ENCODE peak calls at places on chromosomes 4 and X, in six cellular contexts. Z is HCT116, V is hepatocyte, U is SK-N-SH, F is H1, L is Karpas-422. J is an unnamed sample.

GRCh38 chrX:9644335-9644734 is 121.3 kb downstream of the GPR143 start:
- DNase-seq in Z (no peak), V (no peak), U (no peak), F (no peak), L (no peak), J (no peak)

GRCh38 chr4:47528651-47529050 is 43.6 kb downstream of the ATP10D start:
- DNase-seq in Z (no peak), V (no peak), U (no peak), F (no peak), L (no peak), J (peak)

GRCh38 chr4:100966846-100967245 is 380.5 kb downstream of the PPP3CA start:
- DNase-seq in Z (no peak), V (no peak), U (no peak), F (no peak), L (no peak), J (no peak)

GRCh38 chr4:7280906-7281305 is 88.6 kb downstream of the SORCS2 start:
- DNase-seq in Z (no peak), V (peak), U (no peak), F (no peak), L (no peak), J (peak)

GRCh38 chrX:18394477-18394876 is 30.9 kb upstream of the CDKL5 start:
- DNase-seq in Z (no peak), V (no peak), U (no peak), F (no peak), L (no peak), J (peak)

GRCh38 chr4:189404271-189404670 is 536.4 kb upstream of the FRG1 start:
- DNase-seq in Z (no peak), V (no peak), U (no peak), F (no peak), L (no peak), J (no peak)

GRCh38 chr4:185054876-185055275 is 36.6 kb downstream of the HELT start:
- DNase-seq in Z (no peak), V (no peak), U (no peak), F (no peak), L (no peak), J (no peak)

GRCh38 chr4:8594097-8595038 is 1.8 kb downstream of the CPZ start:
- DNase-seq in Z (peak), V (peak), U (peak), F (no peak), L (peak), J (peak)

GRCh38 chrX:129632443-129632842 is 22.3 kb downstream of the APLN start:
- DNase-seq in Z (no peak), V (no peak), U (no peak), F (no peak), L (no peak), J (peak)

GRCh38 chrX:39690541-39691415 is 407.0 kb downstream of the BCOR start:
- DNase-seq in Z (no peak), V (no peak), U (no peak), F (no peak), L (no peak), J (no peak)

GRCh38 chrX:39689374-39690104 is 408.2 kb downstream of the BCOR start:
- DNase-seq in Z (no peak), V (peak), U (peak), F (no peak), L (peak), J (no peak)

GRCh38 chrX:39688219-39688575 is 409.6 kb downstream of the BCOR start:
- DNase-seq in Z (no peak), V (no peak), U (no peak), F (no peak), L (no peak), J (no peak)

GRCh38 chrX:39691724-39692123 is 406.0 kb downstream of the BCOR start:
- DNase-seq in Z (no peak), V (no peak), U (no peak), F (no peak), L (no peak), J (no peak)

GRCh38 chrX:39688576-39689373 is 409.0 kb downstream of the BCOR start:
- DNase-seq in Z (no peak), V (peak), U (peak), F (no peak), L (peak), J (peak)
- H3K4me3 ChIP-seq in Z (peak), V (peak), U (peak), F (peak), L (no peak), J (peak)

DNA sequence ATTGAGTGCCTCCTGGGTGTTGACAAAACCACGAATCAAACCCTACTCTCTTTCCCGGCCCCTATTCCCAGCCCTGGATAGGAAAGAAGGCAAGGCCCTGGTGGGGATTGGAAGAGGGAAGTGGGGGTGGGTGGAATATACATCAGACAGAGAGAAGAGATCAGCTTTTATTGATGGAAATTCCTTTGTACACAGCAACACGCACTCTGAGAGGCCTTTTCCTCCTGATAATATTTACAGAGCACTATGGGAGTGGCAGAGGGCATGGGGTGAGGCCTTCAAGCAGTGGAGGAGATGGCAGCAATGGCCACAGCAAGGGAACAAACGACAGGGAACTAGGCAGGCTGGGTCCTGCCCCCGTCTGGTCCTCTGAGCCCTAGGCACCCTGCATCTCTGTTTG is 15.2 kb downstream of the IQSEC2 start:
- DNase-seq in Z (no peak), V (no peak), U (no peak), F (no peak), L (no peak), J (no peak)
- H2AFZ ChIP-seq in Z (no peak), V (no peak), U (no peak), F (no peak), L (no peak), J (no peak)

GRCh38 chr4:3863841-3864734 is 97.9 kb downstream of the ADRA2C start:
- DNase-seq in Z (no peak), V (no peak), U (no peak), F (no peak), L (no peak), J (no peak)

GRCh38 chr4:3862640-3863420 is 96.6 kb downstream of the ADRA2C start:
- DNase-seq in Z (no peak), V (no peak), U (no peak), F (peak), L (no peak), J (no peak)

GRCh38 chr4:3860913-3861636 is 94.9 kb downstream of the ADRA2C start:
- DNase-seq in Z (no peak), V (no peak), U (no peak), F (no peak), L (no peak), J (no peak)

GRCh38 chr4:3860061-3860912 is 94.1 kb downstream of the ADRA2C start:
- DNase-seq in Z (no peak), V (no peak), U (no peak), F (no peak), L (no peak), J (no peak)

GRCh38 chr4:3861720-3862639 is 95.8 kb downstream of the ADRA2C start:
- DNase-seq in Z (no peak), V (no peak), U (no peak), F (no peak), L (no peak), J (no peak)
- H3K4me3 ChIP-seq in Z (peak), V (no peak), U (no peak), F (peak), L (no peak), J (no peak)

GRCh38 chr4:10346023-10346422 is 111.2 kb downstream of the ZNF518B start:
- DNase-seq in Z (no peak), V (no peak), U (no peak), F (no peak), L (no peak), J (no peak)
- H2AFZ ChIP-seq in Z (no peak), V (no peak), U (no peak), F (no peak), L (no peak), J (no peak)

DNA sequence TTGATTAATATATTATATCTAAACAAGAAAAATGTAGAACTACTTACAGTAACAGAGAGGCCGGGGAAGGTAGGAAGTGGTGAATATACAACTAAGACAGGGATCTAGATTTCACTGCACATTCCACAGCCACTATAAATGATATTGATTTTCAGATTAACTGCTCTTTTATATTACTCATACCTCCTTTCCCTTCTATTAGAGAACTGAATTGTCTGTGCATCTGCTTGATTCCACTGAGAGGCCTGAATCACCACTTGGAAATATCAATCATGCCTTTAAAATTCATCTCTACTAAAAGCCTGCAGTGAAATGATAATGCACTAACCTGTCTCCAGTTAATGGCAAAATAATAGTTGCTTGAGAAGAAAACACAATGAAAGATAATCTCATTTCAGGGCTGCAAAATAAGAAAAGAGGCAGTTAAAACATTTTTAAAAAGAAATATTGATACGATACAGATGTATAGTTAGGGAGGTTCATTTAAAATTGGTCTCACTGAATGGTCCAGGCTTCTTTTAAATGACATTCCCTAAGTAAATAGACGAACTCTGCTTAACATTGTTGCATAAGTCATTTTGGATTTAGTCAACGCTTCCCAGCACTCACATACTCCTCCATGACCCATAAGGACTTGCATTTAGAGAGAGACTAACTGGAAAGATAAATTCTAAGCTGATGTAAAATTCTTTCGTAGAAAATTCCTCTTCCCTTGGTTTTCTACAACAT is 3.8 kb downstream of the ANTXR2 start:
- DNase-seq in Z (no peak), V (no peak), U (no peak), F (no peak), L (no peak), J (peak)
- H3K4me3 ChIP-seq in Z (no peak), V (no peak), U (peak), F (no peak), L (no peak), J (peak)

DNA sequence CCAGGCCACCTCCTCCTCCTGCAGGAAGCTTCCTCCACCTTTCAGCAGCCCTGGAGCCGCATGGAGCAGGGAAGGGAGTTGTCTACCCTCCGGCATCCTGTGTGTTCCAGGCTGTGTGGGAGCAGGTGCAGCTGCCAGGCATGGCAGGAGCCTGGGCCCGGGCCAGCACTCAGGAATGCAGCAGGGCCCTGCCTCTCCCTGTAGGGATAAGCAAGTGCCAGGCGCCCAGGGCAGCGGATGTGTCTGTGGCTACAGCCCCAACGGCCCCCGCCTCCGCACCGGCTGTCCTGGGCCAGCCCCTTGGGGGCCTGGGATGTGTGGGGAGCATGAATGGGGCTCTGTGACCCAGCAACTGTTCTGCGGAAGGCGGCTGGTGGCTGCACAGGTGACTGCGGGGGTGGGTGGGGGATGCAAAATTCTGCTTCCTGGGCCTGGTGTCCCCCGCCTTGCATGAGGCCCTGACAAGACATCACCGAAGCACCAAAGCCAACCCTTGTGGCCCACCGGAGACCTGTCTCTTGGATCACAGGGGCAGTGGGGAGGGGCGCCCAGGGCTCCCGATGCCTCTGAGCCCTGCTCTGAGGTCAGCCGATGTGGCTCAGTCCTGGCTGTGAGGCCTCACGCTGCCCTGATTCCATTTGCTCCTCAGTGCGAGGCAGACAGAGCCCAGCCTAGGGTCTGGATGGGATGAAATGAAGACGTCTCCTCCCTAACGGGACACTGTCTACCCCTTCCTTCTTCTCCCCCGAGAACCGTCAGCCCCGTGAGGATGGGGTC is 1.4 kb upstream of the DOK7 start:
- DNase-seq in Z (no peak), V (no peak), U (no peak), F (no peak), L (no peak), J (no peak)
- H2AFZ ChIP-seq in Z (no peak), V (no peak), U (no peak), F (no peak), L (no peak), J (no peak)

GRCh38 chr4:142331132-142331531 is 515.0 kb downstream of the INPP4B start:
- DNase-seq in Z (no peak), V (no peak), U (no peak), F (no peak), L (no peak), J (peak)
- H3K4me3 ChIP-seq in Z (no peak), V (no peak), U (no peak), F (no peak), L (no peak), J (no peak)

DNA sequence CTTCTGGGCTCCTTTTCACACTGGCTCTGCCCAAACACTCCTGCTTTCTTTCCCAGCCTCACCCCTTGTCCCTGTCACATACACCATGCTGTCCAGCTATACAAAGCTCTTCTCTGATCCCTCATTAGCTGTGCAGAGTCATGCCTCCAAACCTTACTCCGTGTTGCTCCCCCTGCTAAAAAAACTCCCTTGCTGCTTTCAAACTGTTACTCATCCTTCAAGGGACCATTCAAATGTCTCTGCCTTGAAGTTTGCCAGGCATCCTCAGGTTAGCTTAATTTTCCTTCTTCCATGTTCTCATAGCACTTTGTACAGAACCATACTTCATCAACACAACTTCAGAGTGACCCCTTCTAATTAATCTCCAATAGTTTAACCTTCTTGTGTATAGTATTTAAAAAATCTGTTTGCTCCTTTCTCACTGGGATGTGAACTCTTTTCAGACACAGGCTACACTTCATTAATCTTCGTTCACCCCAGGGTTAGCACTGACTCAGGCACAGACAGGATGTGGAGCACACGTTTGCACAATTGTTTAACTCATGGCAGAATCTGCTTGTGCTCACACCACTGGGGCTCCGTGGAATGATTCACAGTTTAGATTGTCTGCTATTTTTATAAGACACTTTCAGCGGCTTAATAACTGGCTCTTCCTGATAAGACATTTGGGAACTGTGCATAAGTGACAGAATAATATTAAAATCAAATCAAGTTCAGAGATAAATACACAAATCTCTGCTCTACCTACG is 21.4 kb upstream of the SEL1L3 start:
- DNase-seq in Z (no peak), V (no peak), U (no peak), F (no peak), L (peak), J (peak)
- H2AFZ ChIP-seq in Z (no peak), V (no peak), U (peak), F (no peak), L (no peak), J (no peak)

GRCh38 chr4:52032005-52032404 is 6.1 kb downstream of the SGCB start:
- DNase-seq in Z (no peak), V (no peak), U (no peak), F (no peak), L (no peak), J (no peak)

GRCh38 chr4:52037730-52038108 is 380 bp downstream of the SGCB start:
- DNase-seq in Z (no peak), V (no peak), U (peak), F (no peak), L (peak), J (peak)

GRCh38 chr4:52035190-52035589 is 2.9 kb downstream of the SGCB start:
- DNase-seq in Z (no peak), V (no peak), U (no peak), F (no peak), L (no peak), J (no peak)

GRCh38 chr4:52038109-52038912 is at the start of gene SGCB:
- DNase-seq in Z (no peak), V (peak), U (peak), F (no peak), L (peak), J (peak)

GRCh38 chr4:52036875-52037274 is 1.2 kb downstream of the SGCB start:
- DNase-seq in Z (no peak), V (no peak), U (no peak), F (no peak), L (no peak), J (peak)
- H3K4me3 ChIP-seq in Z (no peak), V (peak), U (peak), F (peak), L (peak), J (peak)

DNA sequence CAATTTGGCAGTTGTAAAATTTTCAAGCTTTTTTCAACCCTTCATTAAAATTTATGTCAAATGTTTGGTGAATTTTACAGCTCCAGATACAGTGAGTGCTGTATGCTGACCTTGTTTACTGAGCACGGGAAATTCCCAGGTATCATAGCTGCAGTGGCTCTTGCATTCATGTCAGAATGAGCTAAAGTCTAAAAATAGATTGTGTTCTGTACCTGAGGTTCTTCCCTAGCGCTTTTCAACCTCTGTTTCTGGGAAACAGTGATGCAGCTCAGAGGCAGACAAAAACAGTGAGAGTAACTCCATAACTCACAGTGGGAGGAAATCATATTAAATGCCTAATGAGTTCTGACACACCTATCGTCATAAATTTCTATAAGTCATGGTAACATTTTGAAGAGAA is 393.8 kb upstream of the GNPDA2 start:
- DNase-seq in Z (no peak), V (peak), U (no peak), F (no peak), L (no peak), J (no peak)
- H2AFZ ChIP-seq in Z (no peak), V (no peak), U (no peak), F (peak), L (no peak), J (no peak)

J was measured in fibroblast of lung.